ENCODE peak calls at places on chromosomes 4 and X, in nine cellular contexts. O is ecto neural progenitor cell, B is amniotic stem cell, D is heart right ventricle, Z is KG1, Q is COR-L47, V is T follicular helper cell, G is NCI-H524, N is SHP77. X is an unnamed sample.

GRCh38 chr4:74583066-74583700 is 138.2 kb downstream of the AREG start:
- DNase-seq in O (no peak), B (no peak), D (no peak), Z (no peak), Q (no peak), V (no peak), G (no peak), N (no peak), X (no peak)

GRCh38 chr4:123304151-123305021 is 92.2 kb upstream of the SPRY1 start:
- DNase-seq in O (peak; percentile 73), B (no peak), D (peak; percentile 10), Z (no peak), Q (peak; percentile 92), V (no peak), G (peak; percentile 87), N (no peak), X (no peak)

GRCh38 chr4:151418385-151418784 is 9.4 kb downstream of the FHIP1A start:
- DNase-seq in O (no peak), B (peak; percentile 60), D (no peak), Z (no peak), Q (no peak), V (no peak), G (no peak), N (no peak), X (no peak)

GRCh38 chr4:169485791-169486742 is 126.3 kb downstream of the NEK1 start:
- DNase-seq in O (no peak), B (peak; percentile 13), D (peak; percentile 23), Z (peak; percentile 13), Q (peak; percentile 30), V (no peak), G (peak; percentile 46), N (peak; percentile 36), X (peak; percentile 4)

GRCh38 chr4:96525901-96526300 is 686.0 kb downstream of the PDHA2 start:
- DNase-seq in O (no peak), B (no peak), D (no peak), Z (no peak), Q (no peak), V (no peak), G (no peak), N (no peak), X (no peak)

GRCh38 chr4:85166318-85166717 is 199.8 kb upstream of the WDFY3 start:
- DNase-seq in O (no peak), B (no peak), D (no peak), Z (no peak), Q (no peak), V (no peak), G (no peak), N (peak; percentile 51), X (no peak)

GRCh38 chr4:7332216-7333023 is 102.3 kb downstream of the PSAPL1 start:
- DNase-seq in O (no peak), B (peak; percentile 31), D (peak; percentile 27), Z (no peak), Q (no peak), V (no peak), G (peak; percentile 86), N (no peak), X (no peak)

GRCh38 chrX:11791090-11791489 is 33.1 kb downstream of the MSL3 start:
- DNase-seq in O (no peak), B (no peak), D (no peak), Z (no peak), Q (no peak), V (no peak), G (no peak), N (no peak), X (no peak)

GRCh38 chr4:19047481-19047880 is 1025.9 kb upstream of the LCORL start:
- DNase-seq in O (no peak), B (no peak), D (no peak), Z (no peak), Q (no peak), V (no peak), G (no peak), N (no peak), X (no peak)

GRCh38 chr4:149823770-149824221 is 8.2 kb upstream of the IQCM start:
- DNase-seq in O (no peak), B (peak; percentile 29), D (no peak), Z (no peak), Q (no peak), V (no peak), G (peak; percentile 6), N (no peak), X (no peak)

GRCh38 chrX:12138366-12139313 is at the start of gene FRMPD4:
- DNase-seq in O (peak; percentile 61), B (no peak), D (peak; percentile 3), Z (no peak), Q (peak; percentile 38), V (no peak), G (peak; percentile 67), N (no peak), X (peak; percentile 16)

GRCh38 chr4:13464973-13465372 is 19.2 kb downstream of the RAB28 start:
- DNase-seq in O (no peak), B (no peak), D (no peak), Z (no peak), Q (no peak), V (no peak), G (no peak), N (no peak), X (no peak)

GRCh38 chr4:74546020-74546419 is 101.1 kb downstream of the AREG start:
- DNase-seq in O (no peak), B (no peak), D (no peak), Z (no peak), Q (no peak), V (no peak), G (no peak), N (no peak), X (no peak)

GRCh38 chr4:161061046-161061445 is 1102.8 kb downstream of the FSTL5 start:
- DNase-seq in O (no peak), B (no peak), D (no peak), Z (no peak), Q (no peak), V (no peak), G (no peak), N (no peak), X (no peak)

GRCh38 chr4:83285022-83285387 is 407 bp upstream of the COQ2 start:
- DNase-seq in O (no peak), B (no peak), D (peak; percentile 24), Z (peak; percentile 66), Q (no peak), V (no peak), G (peak; percentile 21), N (peak; percentile 3), X (no peak)

GRCh38 chr4:38644201-38644600 is 19.8 kb upstream of the KLF3 start:
- DNase-seq in O (no peak), B (no peak), D (no peak), Z (no peak), Q (no peak), V (no peak), G (no peak), N (no peak), X (no peak)

GRCh38 chr4:85548841-85549240 is 73.9 kb downstream of the ARHGAP24 start:
- DNase-seq in O (no peak), B (no peak), D (no peak), Z (no peak), Q (no peak), V (no peak), G (no peak), N (no peak), X (no peak)

GRCh38 chrX:154036513-154036912 is 16.8 kb upstream of the IRAK1 start:
- DNase-seq in O (no peak), B (no peak), D (no peak), Z (no peak), Q (no peak), V (no peak), G (no peak), N (no peak), X (no peak)

GRCh38 chr4:54063737-54064316 is 578 bp downstream of the CHIC2 start:
- DNase-seq in O (peak; percentile 67), B (no peak), D (peak; percentile 27), Z (no peak), Q (no peak), V (peak; percentile 22), G (peak; percentile 18), N (peak; percentile 36), X (no peak)

GRCh38 chr4:168978001-168978700 is 31.9 kb downstream of the CBR4 start:
- DNase-seq in O (no peak), B (no peak), D (no peak), Z (no peak), Q (peak; percentile 14), V (no peak), G (no peak), N (no peak), X (no peak)

GRCh38 chr4:2943364-2944090 is 19.7 kb downstream of the NOP14 start:
- DNase-seq in O (no peak), B (no peak), D (no peak), Z (no peak), Q (no peak), V (no peak), G (no peak), N (no peak), X (no peak)

GRCh38 chrX:109270580-109271484 is 211.1 kb downstream of the GUCY2F start:
- DNase-seq in O (no peak), B (no peak), D (no peak), Z (no peak), Q (no peak), V (no peak), G (no peak), N (no peak), X (peak; percentile 8)

GRCh38 chrX:53280703-53281320 is 572 bp downstream of the IQSEC2 start:
- DNase-seq in O (no peak), B (no peak), D (peak; percentile 17), Z (no peak), Q (no peak), V (no peak), G (no peak), N (no peak), X (no peak)

GRCh38 chr4:142475663-142476062 is 370.4 kb downstream of the INPP4B start:
- DNase-seq in O (no peak), B (no peak), D (no peak), Z (no peak), Q (no peak), V (no peak), G (no peak), N (no peak), X (no peak)

X was measured in NCI-H1105.